ENCODE peak calls at places on chromosomes 3 and 15, in six cellular contexts. U, E, N, V, F and A are unnamed samples.

GRCh38 chr3:107674371-107674770 is 151.6 kb downstream of the BBX start:
- DNase-seq in U (no peak), E (no peak), N (no peak), V (no peak), F (no peak), A (no peak)

GRCh38 chr15:52102468-52102867 is 10.1 kb downstream of the BCL2L10 start:
- DNase-seq in U (no peak), E (no peak), N (peak; percentile 67), V (no peak), F (no peak), A (no peak)

GRCh38 chr3:107251819-107252218 is 125.4 kb upstream of the CCDC54 start:
- DNase-seq in U (no peak), E (no peak), N (no peak), V (no peak), F (no peak), A (no peak)

GRCh38 chr15:34365073-34365825 is 1.7 kb downstream of the LPCAT4 start:
- DNase-seq in U (no peak), E (no peak), N (no peak), V (no peak), F (no peak), A (no peak)

GRCh38 chr3:106333911-106334618 is 465.3 kb upstream of the CBLB start:
- DNase-seq in U (no peak), E (no peak), N (no peak), V (no peak), F (no peak), A (no peak)

GRCh38 chr15:34855893-34856292 is 60.5 kb upstream of the ACTC1 start:
- DNase-seq in U (no peak), E (no peak), N (no peak), V (no peak), F (no peak), A (no peak)

GRCh38 chr15:55372701-55373440 is 35.3 kb downstream of the CCPG1 start:
- DNase-seq in U (no peak), E (no peak), N (no peak), V (no peak), F (no peak), A (no peak)

GRCh38 chr3:182837855-182838454 is 44.7 kb downstream of the ATP11B start:
- DNase-seq in U (no peak), E (peak; percentile 20), N (peak; percentile 9), V (peak; percentile 39), F (no peak), A (no peak)

GRCh38 chr3:141456328-141456689 is 30.5 kb upstream of the RASA2 start:
- DNase-seq in U (no peak), E (no peak), N (no peak), V (no peak), F (no peak), A (no peak)

GRCh38 chr3:156264771-156265170 is 144.4 kb downstream of the KCNAB1 start:
- DNase-seq in U (no peak), E (no peak), N (no peak), V (no peak), F (no peak), A (no peak)

GRCh38 chr15:74168673-74169274 is 4.7 kb upstream of the ISLR start:
- DNase-seq in U (no peak), E (no peak), N (no peak), V (no peak), F (peak; percentile 65), A (no peak)
- TF ChIP-seq EP300 in U (no peak), E (no peak), N (no peak), V (no peak), F (no peak), A (no peak)

GRCh38 chr15:90190606-90191343 is 10.4 kb upstream of the SEMA4B start:
- DNase-seq in U (peak; percentile 91), E (no peak), N (no peak), V (peak; percentile 56), F (no peak), A (no peak)

GRCh38 chr15:90189781-90190467 is 11.2 kb upstream of the SEMA4B start:
- DNase-seq in U (no peak), E (no peak), N (no peak), V (peak; percentile 79), F (no peak), A (no peak)

GRCh38 chr15:90191795-90192494 is 9.2 kb upstream of the SEMA4B start:
- DNase-seq in U (peak; percentile 91), E (peak; percentile 90), N (peak; percentile 92), V (peak; percentile 67), F (peak; percentile 95), A (peak; percentile 49)

GRCh38 chr15:90192961-90193786 is 8.0 kb upstream of the SEMA4B start:
- DNase-seq in U (no peak), E (no peak), N (no peak), V (no peak), F (peak; percentile 92), A (no peak)

GRCh38 chr15:90191344-90191687 is 9.8 kb upstream of the SEMA4B start:
- DNase-seq in U (no peak), E (no peak), N (no peak), V (no peak), F (no peak), A (no peak)
- H3K4me3 ChIP-seq in U (no peak overlapping the region), E (peak overlapping the region; percentile 2), N (no peak overlapping the region), V (no peak overlapping the region), F (no peak overlapping the region), A (peak overlapping the region; percentile 21)

GRCh38 chr15:84980196-84981053 is 1.2 kb upstream of the PDE8A start:
- DNase-seq in U (peak; percentile 88), E (peak; percentile 75), N (peak; percentile 93), V (peak; percentile 88), F (peak; percentile 90), A (peak; percentile 75)
- H3K27ac ChIP-seq in U (peak overlapping the region; percentile 97), E (peak overlapping the region; percentile 86), N (peak overlapping the region; percentile 98), V (peak overlapping the region; percentile 93), F (peak overlapping the region; percentile 93), A (peak overlapping the region; percentile 98)

GRCh38 chr3:71428841-71429609 is 154.5 kb downstream of the FOXP1 start:
- DNase-seq in U (peak; percentile 36), E (no peak), N (no peak), V (no peak), F (peak; percentile 68), A (peak; percentile 55)
- TF ChIP-seq EP300 in U (no peak), E (no peak), N (no peak), V (no peak), F (no peak), A (peak; percentile 71)

GRCh38 chr3:49461443-49462171 is 8.5 kb upstream of the DAG1 start:
- DNase-seq in U (no peak), E (no peak), N (peak; percentile 37), V (no peak), F (no peak), A (no peak)

GRCh38 chr3:49456417-49456816 is 13.7 kb upstream of the DAG1 start:
- DNase-seq in U (no peak), E (no peak), N (no peak), V (no peak), F (no peak), A (no peak)

GRCh38 chr3:49462222-49462621 is 7.8 kb upstream of the DAG1 start:
- DNase-seq in U (no peak), E (peak; percentile 60), N (peak; percentile 61), V (peak; percentile 75), F (no peak), A (no peak)

GRCh38 chr3:49460956-49461355 is 9.1 kb upstream of the DAG1 start:
- DNase-seq in U (no peak), E (no peak), N (no peak), V (no peak), F (no peak), A (no peak)

GRCh38 chr3:49460188-49460885 is 9.7 kb upstream of the DAG1 start:
- DNase-seq in U (no peak), E (no peak), N (no peak), V (no peak), F (no peak), A (no peak)
- H3K4me3 ChIP-seq in U (no peak overlapping the region), E (no peak overlapping the region), N (no peak overlapping the region), V (no peak overlapping the region), F (no peak overlapping the region), A (no peak overlapping the region)

GRCh38 chr3:181700168-181701087 is 11.3 kb upstream of the SOX2 start:
- DNase-seq in U (peak; percentile 64), E (peak; percentile 44), N (peak; percentile 69), V (peak; percentile 75), F (no peak), A (peak; percentile 69)
- H3K27ac ChIP-seq in U (no peak overlapping the region), E (no peak overlapping the region), N (no peak overlapping the region), V (no peak overlapping the region), F (no peak overlapping the region), A (peak overlapping the region; percentile 95)

DNA sequence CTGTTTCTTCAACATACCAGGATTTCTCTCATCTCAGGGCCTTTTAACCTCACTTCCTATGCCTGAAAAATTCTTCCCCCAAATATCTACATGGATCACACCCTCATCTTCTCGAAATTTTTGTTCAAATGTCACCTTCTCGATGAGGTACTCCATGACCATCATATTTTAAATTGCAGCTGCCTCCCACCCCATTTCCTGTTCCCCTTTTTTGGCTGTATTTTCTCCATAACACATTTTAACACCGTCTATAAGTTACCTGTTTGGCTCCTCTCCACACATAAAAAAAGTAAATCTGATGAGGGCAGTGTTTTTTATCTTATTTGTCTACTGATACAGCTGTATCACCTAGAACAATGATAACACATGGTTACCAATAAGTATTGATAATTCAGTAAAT is 20.7 kb upstream of the ZBED2 start:
- DNase-seq in U (no peak), E (no peak), N (no peak), V (no peak), F (no peak), A (no peak)
- TF ChIP-seq EP300 in U (no peak), E (no peak), N (no peak), V (no peak), F (no peak), A (no peak)

GRCh38 chr3:155034786-155035185 is 45.3 kb upstream of the MME start:
- DNase-seq in U (no peak), E (no peak), N (no peak), V (no peak), F (no peak), A (no peak)

GRCh38 chr3:155035553-155035952 is 44.6 kb upstream of the MME start:
- DNase-seq in U (no peak), E (no peak), N (no peak), V (peak; percentile 45), F (no peak), A (no peak)

GRCh38 chr3:155031191-155031590 is 48.9 kb upstream of the MME start:
- DNase-seq in U (no peak), E (no peak), N (no peak), V (no peak), F (no peak), A (no peak)

GRCh38 chr3:155029941-155030340 is 50.2 kb upstream of the MME start:
- DNase-seq in U (no peak), E (no peak), N (no peak), V (no peak), F (no peak), A (no peak)

GRCh38 chr3:155032918-155033317 is 47.2 kb upstream of the MME start:
- DNase-seq in U (no peak), E (no peak), N (no peak), V (no peak), F (no peak), A (no peak)
- H3K4me3 ChIP-seq in U (no peak overlapping the region), E (no peak overlapping the region), N (no peak overlapping the region), V (no peak overlapping the region), F (no peak overlapping the region), A (no peak overlapping the region)

DNA sequence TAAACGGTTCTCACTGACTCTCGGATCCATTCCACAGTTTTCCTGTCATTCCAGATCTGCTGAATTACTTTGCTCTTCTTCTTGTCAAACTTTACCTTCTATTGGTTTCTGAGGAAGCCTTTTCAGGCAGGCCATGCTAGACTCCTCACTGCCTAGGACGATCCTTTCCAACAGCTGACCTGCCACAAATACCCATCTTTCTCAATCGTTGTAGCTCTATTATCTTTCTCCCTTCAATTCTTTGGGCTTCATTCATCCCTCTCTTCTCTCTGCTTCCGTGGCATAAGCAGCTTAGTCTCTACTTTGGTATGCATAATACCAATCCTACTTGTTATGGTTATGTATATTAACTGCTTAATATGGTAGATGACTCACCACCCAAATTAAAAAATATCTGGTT is 421.8 kb downstream of the NLGN1 start:
- DNase-seq in U (no peak), E (no peak), N (no peak), V (no peak), F (no peak), A (no peak)
- H3K27ac ChIP-seq in U (no peak overlapping the region), E (no peak overlapping the region), N (no peak overlapping the region), V (no peak overlapping the region), F (no peak overlapping the region), A (no peak overlapping the region)